ENCODE peak calls at places on chromosome 21, in six cellular contexts. One of them, this sample, is unnamed.

GRCh38 chr21:40793057-40793456 is 53.9 kb downstream of the DSCAM start:
- DNase-seq in stimulated activated CD4-positive, alpha-beta T cell treated with anti-CD3 and anti-CD28 coated beads, Interleukin-1b, Interleukin-23, amount 100 ng/mL, for 48 hours: no peak
- DNase-seq in retina: no peak
- DNase-seq in T1000: no peak
- DNase-seq in Right ventricle myocardium inferior: no peak
- DNase-seq in HuH-7.5: no peak
- DNase-seq in this sample: no peak

GRCh38 chr21:45819478-45820170 is 161.9 kb upstream of the COL6A1 start:
- DNase-seq in stimulated activated CD4-positive, alpha-beta T cell treated with anti-CD3 and anti-CD28 coated beads, Interleukin-1b, Interleukin-23, amount 100 ng/mL, for 48 hours: no peak
- DNase-seq in retina: peak; percentile 58
- DNase-seq in T1000: no peak
- DNase-seq in Right ventricle myocardium inferior: peak; percentile 49
- DNase-seq in HuH-7.5: no peak
- DNase-seq in this sample: no peak

GRCh38 chr21:32463367-32463766 is 50.9 kb downstream of the EVA1C start:
- DNase-seq in stimulated activated CD4-positive, alpha-beta T cell treated with anti-CD3 and anti-CD28 coated beads, Interleukin-1b, Interleukin-23, amount 100 ng/mL, for 48 hours: no peak
- DNase-seq in retina: no peak
- DNase-seq in T1000: peak; percentile 55
- DNase-seq in Right ventricle myocardium inferior: no peak
- DNase-seq in HuH-7.5: no peak
- DNase-seq in this sample: no peak

GRCh38 chr21:44793269-44794030 is 8.2 kb downstream of the UBE2G2 start:
- DNase-seq in stimulated activated CD4-positive, alpha-beta T cell treated with anti-CD3 and anti-CD28 coated beads, Interleukin-1b, Interleukin-23, amount 100 ng/mL, for 48 hours: peak; percentile 41
- DNase-seq in retina: peak; percentile 81
- DNase-seq in T1000: peak; percentile 30
- DNase-seq in Right ventricle myocardium inferior: peak; percentile 82
- DNase-seq in HuH-7.5: peak; percentile 72
- DNase-seq in this sample: peak; percentile 19

GRCh38 chr21:38284221-38284620 is 27.4 kb downstream of the KCNJ15 start:
- DNase-seq in stimulated activated CD4-positive, alpha-beta T cell treated with anti-CD3 and anti-CD28 coated beads, Interleukin-1b, Interleukin-23, amount 100 ng/mL, for 48 hours: no peak
- DNase-seq in retina: no peak
- DNase-seq in T1000: no peak
- DNase-seq in Right ventricle myocardium inferior: no peak
- DNase-seq in HuH-7.5: no peak
- DNase-seq in this sample: no peak

GRCh38 chr21:25999935-26000582 is 170.5 kb downstream of the APP start:
- DNase-seq in stimulated activated CD4-positive, alpha-beta T cell treated with anti-CD3 and anti-CD28 coated beads, Interleukin-1b, Interleukin-23, amount 100 ng/mL, for 48 hours: peak; percentile 36
- DNase-seq in retina: peak; percentile 17
- DNase-seq in T1000: no peak
- DNase-seq in Right ventricle myocardium inferior: no peak
- DNase-seq in HuH-7.5: no peak
- DNase-seq in this sample: no peak

GRCh38 chr21:32137266-32137665 is 141.6 kb downstream of the MIS18A start:
- DNase-seq in stimulated activated CD4-positive, alpha-beta T cell treated with anti-CD3 and anti-CD28 coated beads, Interleukin-1b, Interleukin-23, amount 100 ng/mL, for 48 hours: no peak
- DNase-seq in retina: no peak
- DNase-seq in T1000: no peak
- DNase-seq in Right ventricle myocardium inferior: no peak
- DNase-seq in HuH-7.5: no peak
- DNase-seq in this sample: no peak

GRCh38 chr21:27519357-27519756 is 552.5 kb upstream of the ADAMTS5 start:
- DNase-seq in stimulated activated CD4-positive, alpha-beta T cell treated with anti-CD3 and anti-CD28 coated beads, Interleukin-1b, Interleukin-23, amount 100 ng/mL, for 48 hours: no peak
- DNase-seq in retina: no peak
- DNase-seq in T1000: no peak
- DNase-seq in Right ventricle myocardium inferior: no peak
- DNase-seq in HuH-7.5: no peak
- DNase-seq in this sample: no peak

GRCh38 chr21:45366476-45366875 is 38.5 kb upstream of the COL18A1 start:
- DNase-seq in stimulated activated CD4-positive, alpha-beta T cell treated with anti-CD3 and anti-CD28 coated beads, Interleukin-1b, Interleukin-23, amount 100 ng/mL, for 48 hours: no peak
- DNase-seq in retina: no peak
- DNase-seq in T1000: no peak
- DNase-seq in Right ventricle myocardium inferior: peak; percentile 55
- DNase-seq in HuH-7.5: no peak
- DNase-seq in this sample: no peak

GRCh38 chr21:37419228-37419906 is 52.8 kb downstream of the DYRK1A start:
- DNase-seq in stimulated activated CD4-positive, alpha-beta T cell treated with anti-CD3 and anti-CD28 coated beads, Interleukin-1b, Interleukin-23, amount 100 ng/mL, for 48 hours: no peak
- DNase-seq in retina: no peak
- DNase-seq in T1000: no peak
- DNase-seq in Right ventricle myocardium inferior: no peak
- DNase-seq in HuH-7.5: no peak
- DNase-seq in this sample: no peak

GRCh38 chr21:45534591-45535331 is 7.5 kb downstream of the SLC19A1 start:
- DNase-seq in stimulated activated CD4-positive, alpha-beta T cell treated with anti-CD3 and anti-CD28 coated beads, Interleukin-1b, Interleukin-23, amount 100 ng/mL, for 48 hours: no peak
- DNase-seq in retina: peak; percentile 92
- DNase-seq in T1000: no peak
- DNase-seq in Right ventricle myocardium inferior: peak; percentile 86
- DNase-seq in HuH-7.5: no peak
- DNase-seq in this sample: no peak

GRCh38 chr21:39385299-39386145 is 36.6 kb upstream of the HMGN1 start:
- DNase-seq in stimulated activated CD4-positive, alpha-beta T cell treated with anti-CD3 and anti-CD28 coated beads, Interleukin-1b, Interleukin-23, amount 100 ng/mL, for 48 hours: peak; percentile 78
- DNase-seq in retina: peak; percentile 83
- DNase-seq in T1000: peak; percentile 67
- DNase-seq in Right ventricle myocardium inferior: peak; percentile 94
- DNase-seq in HuH-7.5: peak; percentile 86
- DNase-seq in this sample: peak; percentile 44

GRCh38 chr21:39346671-39347327 is 2.1 kb downstream of the HMGN1 start:
- DNase-seq in stimulated activated CD4-positive, alpha-beta T cell treated with anti-CD3 and anti-CD28 coated beads, Interleukin-1b, Interleukin-23, amount 100 ng/mL, for 48 hours: no peak
- DNase-seq in retina: no peak
- DNase-seq in T1000: no peak
- DNase-seq in Right ventricle myocardium inferior: no peak
- DNase-seq in HuH-7.5: no peak
- DNase-seq in this sample: no peak

GRCh38 chr21:45817345-45817744 is 164.2 kb upstream of the COL6A1 start:
- DNase-seq in stimulated activated CD4-positive, alpha-beta T cell treated with anti-CD3 and anti-CD28 coated beads, Interleukin-1b, Interleukin-23, amount 100 ng/mL, for 48 hours: no peak
- DNase-seq in retina: peak; percentile 53
- DNase-seq in T1000: no peak
- DNase-seq in Right ventricle myocardium inferior: no peak
- DNase-seq in HuH-7.5: no peak
- DNase-seq in this sample: no peak

GRCh38 chr21:32887026-32887425 is 115.5 kb upstream of the PAXBP1 start:
- DNase-seq in stimulated activated CD4-positive, alpha-beta T cell treated with anti-CD3 and anti-CD28 coated beads, Interleukin-1b, Interleukin-23, amount 100 ng/mL, for 48 hours: no peak
- DNase-seq in retina: no peak
- DNase-seq in T1000: no peak
- DNase-seq in Right ventricle myocardium inferior: no peak
- DNase-seq in HuH-7.5: no peak
- DNase-seq in this sample: no peak

GRCh38 chr21:46011267-46011967 is 29.8 kb downstream of the COL6A1 start:
- DNase-seq in stimulated activated CD4-positive, alpha-beta T cell treated with anti-CD3 and anti-CD28 coated beads, Interleukin-1b, Interleukin-23, amount 100 ng/mL, for 48 hours: no peak
- DNase-seq in retina: no peak
- DNase-seq in T1000: no peak
- DNase-seq in Right ventricle myocardium inferior: no peak
- DNase-seq in HuH-7.5: no peak
- DNase-seq in this sample: no peak

GRCh38 chr21:24205317-24205716 is 1402.0 kb downstream of the MRPL39 start:
- DNase-seq in stimulated activated CD4-positive, alpha-beta T cell treated with anti-CD3 and anti-CD28 coated beads, Interleukin-1b, Interleukin-23, amount 100 ng/mL, for 48 hours: no peak
- DNase-seq in retina: no peak
- DNase-seq in T1000: no peak
- DNase-seq in Right ventricle myocardium inferior: no peak
- DNase-seq in HuH-7.5: no peak
- DNase-seq in this sample: no peak

GRCh38 chr21:46127239-46128105 is 27.9 kb downstream of the FTCD start:
- DNase-seq in stimulated activated CD4-positive, alpha-beta T cell treated with anti-CD3 and anti-CD28 coated beads, Interleukin-1b, Interleukin-23, amount 100 ng/mL, for 48 hours: no peak
- DNase-seq in retina: no peak
- DNase-seq in T1000: no peak
- DNase-seq in Right ventricle myocardium inferior: peak; percentile 50
- DNase-seq in HuH-7.5: no peak
- DNase-seq in this sample: no peak

GRCh38 chr21:36156815-36157670 is at the start of gene DOP1B:
- DNase-seq in stimulated activated CD4-positive, alpha-beta T cell treated with anti-CD3 and anti-CD28 coated beads, Interleukin-1b, Interleukin-23, amount 100 ng/mL, for 48 hours: peak; percentile 35
- DNase-seq in retina: peak; percentile 74
- DNase-seq in T1000: no peak
- DNase-seq in Right ventricle myocardium inferior: peak; percentile 76
- DNase-seq in HuH-7.5: peak; percentile 28
- DNase-seq in this sample: no peak

GRCh38 chr21:26148834-26149354 is 21.7 kb downstream of the APP start:
- DNase-seq in stimulated activated CD4-positive, alpha-beta T cell treated with anti-CD3 and anti-CD28 coated beads, Interleukin-1b, Interleukin-23, amount 100 ng/mL, for 48 hours: no peak
- DNase-seq in retina: no peak
- DNase-seq in T1000: no peak
- DNase-seq in Right ventricle myocardium inferior: no peak
- DNase-seq in HuH-7.5: no peak
- DNase-seq in this sample: peak; percentile 2

GRCh38 chr21:25573409-25574206 is 33.7 kb downstream of the MRPL39 start:
- DNase-seq in stimulated activated CD4-positive, alpha-beta T cell treated with anti-CD3 and anti-CD28 coated beads, Interleukin-1b, Interleukin-23, amount 100 ng/mL, for 48 hours: peak; percentile 81
- DNase-seq in retina: no peak
- DNase-seq in T1000: peak; percentile 69
- DNase-seq in Right ventricle myocardium inferior: no peak
- DNase-seq in HuH-7.5: no peak
- DNase-seq in this sample: peak; percentile 16

GRCh38 chr21:33268736-33269441 is 2.7 kb downstream of the IL10RB start:
- DNase-seq in stimulated activated CD4-positive, alpha-beta T cell treated with anti-CD3 and anti-CD28 coated beads, Interleukin-1b, Interleukin-23, amount 100 ng/mL, for 48 hours: peak; percentile 60
- DNase-seq in retina: no peak
- DNase-seq in T1000: no peak
- DNase-seq in Right ventricle myocardium inferior: no peak
- DNase-seq in HuH-7.5: no peak
- DNase-seq in this sample: no peak

GRCh38 chr21:46052703-46053651 is 44.9 kb upstream of the COL6A2 start:
- DNase-seq in stimulated activated CD4-positive, alpha-beta T cell treated with anti-CD3 and anti-CD28 coated beads, Interleukin-1b, Interleukin-23, amount 100 ng/mL, for 48 hours: peak; percentile 62
- DNase-seq in retina: no peak
- DNase-seq in T1000: peak; percentile 4
- DNase-seq in Right ventricle myocardium inferior: no peak
- DNase-seq in HuH-7.5: no peak
- DNase-seq in this sample: no peak

GRCh38 chr21:35571910-35572309 is 488.4 kb downstream of the SETD4 start:
- DNase-seq in stimulated activated CD4-positive, alpha-beta T cell treated with anti-CD3 and anti-CD28 coated beads, Interleukin-1b, Interleukin-23, amount 100 ng/mL, for 48 hours: no peak
- DNase-seq in retina: no peak
- DNase-seq in T1000: no peak
- DNase-seq in Right ventricle myocardium inferior: no peak
- DNase-seq in HuH-7.5: no peak
- DNase-seq in this sample: no peak

GRCh38 chr21:45508607-45509565 is 33.4 kb downstream of the SLC19A1 start:
- DNase-seq in stimulated activated CD4-positive, alpha-beta T cell treated with anti-CD3 and anti-CD28 coated beads, Interleukin-1b, Interleukin-23, amount 100 ng/mL, for 48 hours: no peak
- DNase-seq in retina: no peak
- DNase-seq in T1000: no peak
- DNase-seq in Right ventricle myocardium inferior: peak; percentile 58
- DNase-seq in HuH-7.5: peak; percentile 78
- DNase-seq in this sample: no peak